ENCODE peak calls at places on chromosome 17, in ten cellular contexts. A is NCI-H226; L is activated CD4-positive, alpha-beta T cell treated with anti-CD3 and anti-CD28 coated beads, Interleukin-2, amount 10 ng/mL, durations not matched to agents 7 days and 5 days; W is ascending aorta; E is kidney tubule cell; X is ovary; I is prostate gland; Q is ELF-1; H is activated T-helper 2 cell treated with anti-CD3 and anti-CD28 coated beads, Interferon-gamma antibody, Interleukin-2, Interleukin-4, amounts not matched to agents 10 μg/mL and 5 μg/mL and 100 μg/mL, durations not matched to agents 14 hours and 24 hours and 36 hours; S is fibroblast of the conjunctiva. Z is an unnamed sample.
A peak's percentile ranks its signal among the peaks of the same experiment; 100 is the strongest.

GRCh38 chr17:76869878-76870714 is 1.9 kb downstream of the MGAT5B start:
- DNase-seq in I (no peak), X (no peak), S (no peak), E (no peak), H (no peak), Q (peak; percentile 73), W (no peak), A (no peak), L (no peak), Z (no peak)

GRCh38 chr17:20955437-20956323 is 87.1 kb downstream of the USP22 start:
- DNase-seq in A (no peak), E (peak; percentile 23), L (no peak), Q (no peak), W (no peak), H (no peak), S (no peak), X (no peak), I (peak; percentile 34), Z (no peak)

GRCh38 chr17:9971991-9972390 is 66.9 kb upstream of the RCVRN start:
- DNase-seq in I (peak; percentile 63), X (peak; percentile 83), E (no peak), L (no peak), A (peak; percentile 64), Q (peak; percentile 76), S (peak; percentile 68), W (no peak), H (no peak), Z (peak; percentile 89)

GRCh38 chr17:53088501-53088900 is 734.2 kb upstream of the KIF2B start:
- DNase-seq in W (no peak), E (no peak), Q (no peak), S (no peak), A (no peak), X (no peak), I (no peak), L (no peak), H (no peak), Z (no peak)

GRCh38 chr17:15468142-15468541 is 721 bp upstream of the CDRT4 start:
- DNase-seq in E (no peak), S (no peak), W (no peak), Q (peak; percentile 71), I (no peak), H (no peak), A (no peak), L (no peak), X (no peak), Z (no peak)

GRCh38 chr17:82330322-82331239 is 3.0 kb downstream of the SECTM1 start:
- DNase-seq in S (peak; percentile 30), I (no peak), E (peak; percentile 85), W (no peak), A (no peak), L (no peak), H (no peak), X (peak; percentile 78), Q (no peak), Z (no peak)

GRCh38 chr17:81314410-81315169 is 19.5 kb upstream of the SLC38A10 start:
- DNase-seq in Q (no peak), L (no peak), E (no peak), W (no peak), S (no peak), A (no peak), H (no peak), X (peak; percentile 78), I (no peak), Z (no peak)

GRCh38 chr17:60926466-60927183 is 249.0 kb downstream of the BCAS3 start:
- DNase-seq in E (no peak), A (no peak), L (no peak), Q (no peak), H (no peak), X (no peak), W (no peak), I (no peak), S (no peak), Z (no peak)

GRCh38 chr17:20234266-20234665 is 225.1 kb downstream of the SPECC1 start:
- DNase-seq in H (peak; percentile 69), E (no peak), Q (no peak), A (no peak), X (no peak), I (no peak), W (no peak), L (peak; percentile 83), S (no peak), Z (no peak)

GRCh38 chr17:82815354-82815753 is 24.5 kb downstream of the ZNF750 start:
- DNase-seq in L (no peak), E (no peak), Q (no peak), I (no peak), H (no peak), X (no peak), S (no peak), W (no peak), A (no peak), Z (no peak)

GRCh38 chr17:6489016-6489550 is 44.8 kb downstream of the PIMREG start:
- DNase-seq in Q (no peak), E (no peak), H (no peak), I (no peak), L (no peak), S (no peak), X (peak; percentile 36), A (no peak), W (no peak), Z (no peak)

GRCh38 chr17:42577140-42577531 is 393 bp downstream of the PSMC3IP start:
- DNase-seq in I (no peak), S (no peak), H (no peak), L (no peak), X (no peak), A (no peak), W (no peak), E (no peak), Q (no peak), Z (no peak)

GRCh38 chr17:78991906-78992532 is 12.3 kb upstream of the LGALS3BP start:
- DNase-seq in X (peak; percentile 32), Q (no peak), S (no peak), H (no peak), I (no peak), L (no peak), E (no peak), W (no peak), A (no peak), Z (peak; percentile 69)

GRCh38 chr17:74605361-74605760 is 13.3 kb upstream of the CD300LD start:
- DNase-seq in A (peak; percentile 94), S (peak; percentile 63), Q (peak; percentile 16), W (no peak), X (peak; percentile 62), I (peak; percentile 15), L (no peak), E (peak; percentile 54), H (no peak), Z (no peak)

GRCh38 chr17:58153046-58153445 is 4.9 kb downstream of the OR4D1 start:
- DNase-seq in I (no peak), W (no peak), X (no peak), A (no peak), E (no peak), H (peak; percentile 50), L (peak; percentile 84), Q (no peak), S (no peak), Z (no peak)

GRCh38 chr17:77884019-77884418 is 74.5 kb upstream of the TNRC6C start:
- DNase-seq in W (no peak), A (no peak), I (no peak), L (peak; percentile 28), X (no peak), E (no peak), S (no peak), Q (no peak), H (no peak), Z (no peak)

GRCh38 chr17:29664743-29665479 is 42.2 kb upstream of the CORO6 start:
- DNase-seq in E (no peak), X (no peak), A (peak; percentile 77), Q (no peak), L (no peak), I (no peak), S (no peak), H (no peak), W (no peak), Z (no peak)

GRCh38 chr17:63136381-63137012 is 170.5 kb downstream of the TANC2 start:
- DNase-seq in S (no peak), A (no peak), I (no peak), X (no peak), Q (no peak), E (no peak), L (no peak), H (no peak), W (no peak), Z (no peak)

GRCh38 chr17:68422821-68423220 is 34.5 kb downstream of the WIPI1 start:
- DNase-seq in S (no peak), X (no peak), L (no peak), W (no peak), Q (no peak), I (no peak), H (no peak), E (no peak), A (no peak), Z (peak; percentile 40)

GRCh38 chr17:17111401-17112393 is 69.4 kb downstream of the MPRIP start:
- DNase-seq in S (no peak), I (no peak), X (no peak), H (no peak), W (no peak), A (no peak), Q (no peak), E (no peak), L (no peak), Z (no peak)

Z was measured in suprapubic skin.